ENCODE peak calls at places on chromosome 22, in five cellular contexts. One of them, this sample, is unnamed.

GRCh38 chr22:27474711-27475547 is 326.6 kb downstream of the MN1 start:
- DNase-seq in IMR-90: peak
- DNase-seq in mesendoderm: peak
- DNase-seq in neuronal stem cell: no peak
- DNase-seq in H9: peak
- DNase-seq in this sample: peak

GRCh38 chr22:35838849-35839646 is 121.4 kb downstream of the APOL5 start:
- DNase-seq in IMR-90: peak
- DNase-seq in mesendoderm: peak
- DNase-seq in neuronal stem cell: peak
- DNase-seq in H9: no peak
- DNase-seq in this sample: no peak

GRCh38 chr22:36999463-36999862 is 19.8 kb downstream of the TST start:
- DNase-seq in IMR-90: no peak
- DNase-seq in mesendoderm: peak
- DNase-seq in neuronal stem cell: no peak
- DNase-seq in H9: peak
- DNase-seq in this sample: no peak

GRCh38 chr22:26783886-26784285 is 126.5 kb downstream of the MIAT start:
- DNase-seq in IMR-90: no peak
- DNase-seq in mesendoderm: peak
- DNase-seq in neuronal stem cell: no peak
- DNase-seq in H9: no peak
- DNase-seq in this sample: no peak

GRCh38 chr22:42842658-42843370 is 14.3 kb downstream of the ARFGAP3 start:
- DNase-seq in IMR-90: peak
- DNase-seq in mesendoderm: no peak
- DNase-seq in neuronal stem cell: no peak
- DNase-seq in H9: no peak
- DNase-seq in this sample: no peak

GRCh38 chr22:43890901-43891331 is 897 bp downstream of the PNPLA5 start:
- DNase-seq in IMR-90: peak
- DNase-seq in mesendoderm: no peak
- DNase-seq in neuronal stem cell: no peak
- DNase-seq in H9: peak
- DNase-seq in this sample: no peak

GRCh38 chr22:44743804-44744211 is 8.6 kb upstream of the ARHGAP8 start:
- DNase-seq in IMR-90: peak
- DNase-seq in mesendoderm: peak
- DNase-seq in neuronal stem cell: no peak
- DNase-seq in H9: no peak
- DNase-seq in this sample: no peak

GRCh38 chr22:21730535-21731308 is 4.9 kb downstream of the YPEL1 start:
- DNase-seq in IMR-90: no peak
- DNase-seq in mesendoderm: no peak
- DNase-seq in neuronal stem cell: no peak
- DNase-seq in H9: no peak
- DNase-seq in this sample: no peak

GRCh38 chr22:37267128-37267587 is 15.2 kb upstream of the CYTH4 start:
- DNase-seq in IMR-90: no peak
- DNase-seq in mesendoderm: peak
- DNase-seq in neuronal stem cell: peak
- DNase-seq in H9: peak
- DNase-seq in this sample: peak

GRCh38 chr22:19497245-19497644 is 17.5 kb downstream of the CDC45 start:
- DNase-seq in IMR-90: peak
- DNase-seq in mesendoderm: no peak
- DNase-seq in neuronal stem cell: no peak
- DNase-seq in H9: no peak
- DNase-seq in this sample: no peak

GRCh38 chr22:44391481-44392445 is 79.0 kb upstream of the SHISAL1 start:
- DNase-seq in IMR-90: no peak
- DNase-seq in mesendoderm: peak
- DNase-seq in neuronal stem cell: no peak
- DNase-seq in H9: peak
- DNase-seq in this sample: no peak

GRCh38 chr22:29700206-29700948 is 19.4 kb upstream of the CABP7 start:
- DNase-seq in IMR-90: peak
- DNase-seq in mesendoderm: no peak
- DNase-seq in neuronal stem cell: no peak
- DNase-seq in H9: no peak
- DNase-seq in this sample: peak

DNA sequence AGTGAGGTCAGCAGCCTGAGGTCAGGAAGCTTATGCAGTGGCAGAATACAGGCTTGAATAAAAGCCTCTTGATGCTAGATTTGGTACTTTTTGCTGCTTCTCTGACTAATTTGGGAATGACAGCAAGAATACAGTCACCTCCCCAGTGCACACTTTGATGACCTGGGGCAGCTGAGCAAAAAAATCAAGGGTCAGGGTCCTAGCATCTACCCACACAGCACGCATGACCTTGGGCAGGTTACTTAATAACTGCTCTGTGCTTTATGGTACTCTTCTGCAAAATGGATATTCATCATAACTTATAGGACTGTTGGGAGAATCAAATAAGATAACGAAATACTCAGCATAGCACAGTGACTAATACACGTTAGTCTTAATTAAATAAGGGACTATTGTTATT is 344.1 kb upstream of the SYN3 start:
- DNase-seq in IMR-90: no peak
- DNase-seq in mesendoderm: no peak
- DNase-seq in neuronal stem cell: no peak
- DNase-seq in H9: no peak
- DNase-seq in this sample: no peak
- H2AK5ac ChIP-seq in IMR-90: no peak
- H2AK5ac ChIP-seq in mesendoderm: no peak
- H2AK5ac ChIP-seq in neuronal stem cell: no peak
- H2AK5ac ChIP-seq in H9: no peak
- H2AK5ac ChIP-seq in this sample: no peak

GRCh38 chr22:46618667-46619066 is 1.5 kb upstream of the GRAMD4 start:
- DNase-seq in IMR-90: no peak
- DNase-seq in mesendoderm: no peak
- DNase-seq in neuronal stem cell: no peak
- DNase-seq in H9: no peak
- DNase-seq in this sample: no peak
- H2AK5ac ChIP-seq in IMR-90: no peak
- H2AK5ac ChIP-seq in mesendoderm: no peak
- H2AK5ac ChIP-seq in neuronal stem cell: peak
- H2AK5ac ChIP-seq in H9: no peak
- H2AK5ac ChIP-seq in this sample: no peak

GRCh38 chr22:41478891-41479521 is 10.1 kb downstream of the ACO2 start:
- DNase-seq in IMR-90: peak
- DNase-seq in mesendoderm: no peak
- DNase-seq in neuronal stem cell: no peak
- DNase-seq in H9: no peak
- DNase-seq in this sample: no peak
- H2AK5ac ChIP-seq in IMR-90: peak
- H2AK5ac ChIP-seq in mesendoderm: no peak
- H2AK5ac ChIP-seq in neuronal stem cell: no peak
- H2AK5ac ChIP-seq in H9: no peak
- H2AK5ac ChIP-seq in this sample: no peak

GRCh38 chr22:33823552-33823951 is 96.7 kb downstream of the LARGE1 start:
- DNase-seq in IMR-90: peak
- DNase-seq in mesendoderm: no peak
- DNase-seq in neuronal stem cell: no peak
- DNase-seq in H9: no peak
- DNase-seq in this sample: no peak
- H2AK5ac ChIP-seq in IMR-90: no peak
- H2AK5ac ChIP-seq in mesendoderm: no peak
- H2AK5ac ChIP-seq in neuronal stem cell: no peak
- H2AK5ac ChIP-seq in H9: no peak
- H2AK5ac ChIP-seq in this sample: no peak

DNA sequence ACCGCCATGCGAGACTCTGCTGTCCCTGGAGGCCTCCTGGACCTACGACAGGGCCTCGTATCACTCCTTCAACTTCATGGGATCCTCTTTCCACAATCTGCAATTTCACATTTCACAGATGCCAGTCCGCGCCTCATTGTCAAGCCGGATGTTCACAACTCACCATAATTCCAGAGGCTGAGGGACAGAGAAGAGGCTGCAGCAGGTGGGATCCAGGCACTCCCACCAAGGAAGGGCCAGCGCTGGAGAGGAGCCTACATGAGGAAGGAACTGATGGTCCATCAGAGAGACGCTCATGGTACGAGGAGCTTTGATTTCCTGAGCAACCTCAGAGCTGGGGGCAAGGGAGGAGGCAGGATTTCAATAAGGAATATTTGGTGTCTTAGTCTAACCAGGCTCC is 495.0 kb downstream of the BRD1 start:
- DNase-seq in IMR-90: no peak
- DNase-seq in mesendoderm: no peak
- DNase-seq in neuronal stem cell: no peak
- DNase-seq in H9: no peak
- DNase-seq in this sample: no peak
- H2AK5ac ChIP-seq in IMR-90: no peak
- H2AK5ac ChIP-seq in mesendoderm: no peak
- H2AK5ac ChIP-seq in neuronal stem cell: no peak
- H2AK5ac ChIP-seq in H9: no peak
- H2AK5ac ChIP-seq in this sample: no peak

GRCh38 chr22:23128269-23129108 is 13.3 kb downstream of the RSPH14 start:
- DNase-seq in IMR-90: peak
- DNase-seq in mesendoderm: peak
- DNase-seq in neuronal stem cell: peak
- DNase-seq in H9: peak
- DNase-seq in this sample: peak
- H2AK5ac ChIP-seq in IMR-90: no peak
- H2AK5ac ChIP-seq in mesendoderm: no peak
- H2AK5ac ChIP-seq in neuronal stem cell: peak
- H2AK5ac ChIP-seq in H9: no peak
- H2AK5ac ChIP-seq in this sample: no peak

GRCh38 chr22:39353346-39353745 is 3.6 kb downstream of the SYNGR1 start:
- DNase-seq in IMR-90: no peak
- DNase-seq in mesendoderm: no peak
- DNase-seq in neuronal stem cell: no peak
- DNase-seq in H9: no peak
- DNase-seq in this sample: no peak
- H2AK5ac ChIP-seq in IMR-90: no peak
- H2AK5ac ChIP-seq in mesendoderm: no peak
- H2AK5ac ChIP-seq in neuronal stem cell: peak
- H2AK5ac ChIP-seq in H9: no peak
- H2AK5ac ChIP-seq in this sample: peak

GRCh38 chr22:41367039-41367679 is 14.6 kb upstream of the TEF start:
- DNase-seq in IMR-90: peak
- DNase-seq in mesendoderm: peak
- DNase-seq in neuronal stem cell: no peak
- DNase-seq in H9: peak
- DNase-seq in this sample: peak
- H2AK5ac ChIP-seq in IMR-90: peak
- H2AK5ac ChIP-seq in mesendoderm: no peak
- H2AK5ac ChIP-seq in neuronal stem cell: peak
- H2AK5ac ChIP-seq in H9: no peak
- H2AK5ac ChIP-seq in this sample: no peak

GRCh38 chr22:20641919-20642579 is 131.9 kb upstream of the SERPIND1 start:
- DNase-seq in IMR-90: no peak
- DNase-seq in mesendoderm: no peak
- DNase-seq in neuronal stem cell: no peak
- DNase-seq in H9: no peak
- DNase-seq in this sample: no peak
- H2AK5ac ChIP-seq in IMR-90: no peak
- H2AK5ac ChIP-seq in mesendoderm: no peak
- H2AK5ac ChIP-seq in neuronal stem cell: no peak
- H2AK5ac ChIP-seq in H9: no peak
- H2AK5ac ChIP-seq in this sample: no peak

DNA sequence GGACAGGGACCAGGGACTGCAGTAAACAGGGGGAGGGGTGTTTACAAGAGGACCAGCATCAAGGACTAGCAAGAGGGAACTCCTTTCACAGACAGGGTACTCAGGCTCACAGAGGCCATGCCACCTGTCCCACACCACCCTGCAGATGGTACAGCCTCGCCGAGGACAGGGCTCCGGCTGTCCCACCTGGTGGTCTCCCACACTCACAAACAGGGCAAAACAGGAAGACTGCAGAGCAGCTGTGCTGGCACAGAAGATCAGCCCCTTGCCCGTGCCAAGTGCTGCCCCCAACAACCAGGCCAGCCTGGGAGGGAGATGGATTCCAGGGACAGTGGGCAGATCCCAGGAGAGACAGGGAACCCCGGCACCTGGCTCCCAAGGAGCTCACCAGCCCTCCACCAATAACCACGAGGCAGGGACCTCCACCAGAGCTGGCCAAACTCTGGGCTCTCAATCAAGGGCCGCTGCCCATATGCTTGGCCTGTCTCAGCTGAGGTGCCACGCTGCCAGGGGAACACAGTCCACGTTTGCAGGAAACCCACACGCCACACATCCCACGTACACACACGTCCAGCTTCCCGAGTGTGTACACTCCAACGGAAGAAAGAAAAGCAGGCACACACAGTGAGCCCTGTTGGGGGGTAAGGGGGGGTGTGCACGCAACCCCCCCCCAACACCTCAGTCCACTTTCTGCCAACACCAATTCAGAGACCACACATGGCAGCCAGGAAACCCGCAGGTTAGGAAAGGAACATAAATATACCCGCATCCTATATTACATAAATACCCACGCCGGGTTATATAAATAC is 2.0 kb downstream of the CSNK1E start:
- DNase-seq in IMR-90: peak
- DNase-seq in mesendoderm: peak
- DNase-seq in neuronal stem cell: no peak
- DNase-seq in H9: no peak
- DNase-seq in this sample: no peak
- H2AK5ac ChIP-seq in IMR-90: peak
- H2AK5ac ChIP-seq in mesendoderm: no peak
- H2AK5ac ChIP-seq in neuronal stem cell: peak
- H2AK5ac ChIP-seq in H9: no peak
- H2AK5ac ChIP-seq in this sample: peak

This sample was measured in trophoblast cell.